ENCODE peak calls at places on chromosomes 4 and X, in seven cellular contexts. J is mammary epithelial cell, O is HepG2, I is kidney epithelial cell, W is fibroblast of the aortic adventitia, A is kidney, C is AG09309. B is an unnamed sample.

GRCh38 chr4:155952546-155952945 is 1.1 kb downstream of the CTSO start:
- DNase-seq in J (no peak), O (no peak), I (no peak), W (peak; percentile 66), A (no peak), C (no peak), B (no peak)

GRCh38 chr4:82201805-82202636 is 171.8 kb downstream of the HNRNPD start:
- DNase-seq in J (peak; percentile 29), O (peak; percentile 49), I (no peak), W (peak; percentile 53), A (no peak), C (no peak), B (no peak)

GRCh38 chr4:99209671-99210070 is 9.4 kb downstream of the ADH6 start:
- DNase-seq in J (no peak), O (no peak), I (no peak), W (peak; percentile 91), A (no peak), C (no peak), B (no peak)

GRCh38 chr4:87806520-87806919 is 7.2 kb downstream of the IBSP start:
- DNase-seq in J (peak; percentile 31), O (no peak), I (no peak), W (no peak), A (no peak), C (no peak), B (no peak)

GRCh38 chrX:148867596-148867995 is 367.2 kb downstream of the AFF2 start:
- DNase-seq in J (peak; percentile 81), O (no peak), I (no peak), W (no peak), A (no peak), C (no peak), B (no peak)

GRCh38 chrX:131783555-131784338 is 239.4 kb upstream of the STK26 start:
- DNase-seq in J (peak; percentile 86), O (no peak), I (peak; percentile 60), W (peak; percentile 97), A (no peak), C (peak; percentile 75), B (peak; percentile 81)

GRCh38 chrX:118475903-118476302 is 19.7 kb upstream of the DOCK11 start:
- DNase-seq in J (no peak), O (no peak), I (no peak), W (no peak), A (no peak), C (no peak), B (no peak)

GRCh38 chr4:20422398-20422797 is 170.7 kb downstream of the SLIT2 start:
- DNase-seq in J (peak; percentile 31), O (peak; percentile 25), I (peak; percentile 9), W (peak; percentile 64), A (no peak), C (no peak), B (peak; percentile 57)

GRCh38 chr4:82017680-82018079 is 356.1 kb downstream of the HNRNPD start:
- DNase-seq in J (peak; percentile 39), O (peak; percentile 12), I (peak; percentile 7), W (peak; percentile 28), A (no peak), C (no peak), B (peak; percentile 3)

GRCh38 chrX:24398766-24399165 is 38.3 kb downstream of the SUPT20HL1 start:
- DNase-seq in J (peak; percentile 93), O (no peak), I (no peak), W (no peak), A (no peak), C (no peak), B (no peak)

GRCh38 chr4:7687796-7688195 is 251.9 kb downstream of the AFAP1 start:
- DNase-seq in J (no peak), O (no peak), I (no peak), W (no peak), A (peak; percentile 35), C (no peak), B (no peak)

GRCh38 chrX:45774961-45775360 is 574.3 kb upstream of the DIPK2B start:
- DNase-seq in J (peak; percentile 93), O (no peak), I (no peak), W (peak; percentile 85), A (no peak), C (peak; percentile 68), B (no peak)

GRCh38 chr4:14289708-14290107 is 662.2 kb upstream of the BOD1L1 start:
- DNase-seq in J (peak; percentile 90), O (no peak), I (no peak), W (peak; percentile 47), A (no peak), C (no peak), B (no peak)

GRCh38 chr4:176794151-176794550 is 1.4 kb upstream of the VEGFC start:
- DNase-seq in J (peak; percentile 89), O (no peak), I (no peak), W (peak; percentile 93), A (no peak), C (peak; percentile 81), B (no peak)

GRCh38 chr4:40736910-40737309 is 12.8 kb upstream of the NSUN7 start:
- DNase-seq in J (peak; percentile 31), O (peak; percentile 21), I (no peak), W (peak; percentile 54), A (no peak), C (peak; percentile 10), B (peak; percentile 57)

GRCh38 chr4:102541708-102542107 is 40.5 kb downstream of the NFKB1 start:
- DNase-seq in J (no peak), O (no peak), I (no peak), W (no peak), A (no peak), C (no peak), B (no peak)

GRCh38 chr4:22343606-22344005 is 172.3 kb downstream of the ADGRA3 start:
- DNase-seq in J (peak; percentile 54), O (no peak), I (no peak), W (no peak), A (no peak), C (no peak), B (no peak)

GRCh38 chrX:108735087-108735679 is 1.2 kb downstream of the IRS4 start:
- DNase-seq in J (no peak), O (no peak), I (no peak), W (no peak), A (peak; percentile 69), C (no peak), B (peak; percentile 1)

GRCh38 chrX:108734426-108734825 is 1.9 kb downstream of the IRS4 start:
- DNase-seq in J (no peak), O (no peak), I (no peak), W (no peak), A (peak; percentile 28), C (no peak), B (no peak)

GRCh38 chrX:108737754-108738153 is 1.4 kb upstream of the IRS4 start:
- DNase-seq in J (no peak), O (no peak), I (no peak), W (no peak), A (no peak), C (no peak), B (no peak)

GRCh38 chrX:108736509-108737479 is at the start of gene IRS4:
- DNase-seq in J (peak; percentile 16), O (peak; percentile 32), I (no peak), W (no peak), A (peak; percentile 73), C (no peak), B (peak; percentile 6)

DNA sequence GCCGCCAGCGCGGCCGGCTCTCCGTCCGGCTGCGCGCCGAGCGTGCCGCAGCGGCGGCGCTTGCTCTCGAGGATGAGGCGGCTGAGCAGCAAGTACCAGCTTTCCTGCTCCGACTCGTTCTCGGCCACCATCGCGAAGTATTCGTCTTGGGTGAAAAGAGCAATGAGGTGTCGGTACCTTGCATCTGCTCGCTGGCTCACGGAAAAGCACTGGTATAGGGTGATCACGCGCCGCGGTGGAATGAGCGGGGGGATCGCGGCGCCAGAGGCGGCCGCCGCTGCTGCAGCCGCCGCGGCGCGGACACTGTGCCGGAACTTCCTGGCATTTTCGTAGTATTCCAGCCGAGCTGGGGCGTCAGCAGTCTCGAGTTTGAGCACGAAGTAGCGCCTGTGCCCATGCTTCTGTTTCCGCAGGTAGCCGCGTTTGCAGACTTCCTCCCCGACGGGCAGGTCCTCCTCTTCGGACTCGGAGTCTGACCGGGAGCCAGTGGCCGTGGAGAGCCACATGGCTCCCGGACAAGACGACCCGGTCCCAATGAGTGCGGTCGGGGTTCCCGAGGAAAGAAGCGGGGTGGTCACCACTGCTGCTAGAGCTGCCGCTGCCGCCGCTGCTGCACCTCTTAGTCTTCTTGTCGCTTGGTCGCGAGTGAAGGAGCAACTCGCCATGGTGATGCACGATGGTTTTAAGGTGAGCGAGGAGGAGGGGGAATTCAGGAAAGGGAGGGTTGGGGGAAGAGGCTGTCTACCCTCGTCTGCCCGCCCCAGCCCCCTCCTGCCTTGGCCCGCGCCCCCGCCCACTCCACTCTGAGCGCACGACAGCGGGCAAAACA is 469 bp downstream of the IRS4 start:
- DNase-seq in J (peak; percentile 6), O (no peak), I (no peak), W (no peak), A (peak; percentile 75), C (no peak), B (no peak)
- H3K4me3 ChIP-seq in J (peak overlapping the region; percentile 47), O (no peak overlapping the region), I (peak overlapping the region; percentile 35), W (peak overlapping the region; percentile 52), A (peak overlapping the region; percentile 32), C (peak overlapping the region; percentile 22), B (peak overlapping the region; percentile 45)

GRCh38 chrX:110146521-110146920 is 143.6 kb downstream of the TMEM164 start:
- DNase-seq in J (peak; percentile 42), O (peak; percentile 45), I (no peak), W (peak; percentile 67), A (no peak), C (no peak), B (no peak)
- TF ChIP-seq CTCF in J (peak; percentile 73), O (peak; percentile 70), I (peak; percentile 65), W (peak; percentile 78), A (peak; percentile 49), C (peak; percentile 79), B (peak; percentile 59)

DNA sequence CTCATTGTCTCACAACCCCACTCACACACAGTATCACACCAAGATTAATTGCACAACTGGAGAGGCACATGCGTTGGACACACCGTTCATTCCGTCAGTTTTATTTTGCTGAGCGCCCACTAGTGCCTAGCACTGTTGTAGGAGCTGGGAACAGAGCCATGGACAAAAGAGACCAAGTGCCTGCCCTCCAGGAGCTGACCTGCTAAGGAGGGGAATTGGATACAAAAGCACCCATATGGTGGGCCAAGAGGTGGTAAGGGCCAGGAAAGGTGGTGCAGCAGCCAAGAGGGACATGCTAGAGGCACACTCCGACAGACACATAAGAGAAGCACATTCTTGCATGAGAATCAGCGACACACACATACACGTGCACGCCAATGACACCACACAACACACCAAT is 705 bp upstream of the CRMP1 start:
- DNase-seq in J (no peak), O (no peak), I (no peak), W (no peak), A (no peak), C (no peak), B (no peak)
- H3K4me3 ChIP-seq in J (no peak overlapping the region), O (no peak overlapping the region), I (no peak overlapping the region), W (no peak overlapping the region), A (no peak overlapping the region), C (no peak overlapping the region), B (no peak overlapping the region)

DNA sequence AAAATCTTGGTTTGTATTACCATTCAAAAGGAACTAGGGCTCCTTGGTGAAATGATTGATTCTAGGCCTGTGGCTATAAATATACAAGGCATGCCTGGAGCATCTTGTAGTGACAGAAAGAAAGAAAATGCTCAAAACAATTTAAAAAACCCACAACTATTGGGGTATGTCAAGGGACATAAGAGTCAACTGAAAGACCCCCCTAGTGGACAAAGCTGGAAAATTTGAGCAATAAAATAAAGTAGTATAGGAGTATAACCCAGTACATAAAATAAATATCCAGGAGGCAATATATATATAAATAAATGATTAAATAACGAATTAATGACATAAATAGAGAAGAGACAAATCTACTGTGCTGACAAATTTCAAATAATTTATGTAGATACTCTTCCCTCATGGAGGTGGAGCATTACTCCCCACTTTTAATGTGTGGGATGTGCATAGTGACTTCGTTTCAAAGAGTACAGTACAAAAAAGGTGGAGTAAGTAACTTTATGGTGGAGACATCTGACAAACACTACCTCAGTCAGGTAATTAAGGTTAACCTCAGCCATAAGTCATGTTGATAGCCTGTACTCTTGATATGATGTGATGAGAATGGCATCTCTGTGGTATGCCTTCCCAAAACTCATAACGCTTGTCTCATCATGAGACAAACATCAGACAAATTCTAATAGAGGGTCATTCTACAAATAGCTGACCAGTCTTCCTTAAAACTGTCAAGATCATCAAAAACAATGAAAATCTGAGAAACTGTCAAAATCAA is 185.0 kb upstream of the GLRA2 start:
- DNase-seq in J (peak; percentile 52), O (no peak), I (no peak), W (no peak), A (no peak), C (no peak), B (no peak)
- TF ChIP-seq CTCF in J (no peak), O (no peak), I (no peak), W (peak; percentile 2), A (no peak), C (no peak), B (no peak)